ENCODE peak calls at places on chromosomes 12 and 14, in seven cellular contexts. T is brain microvascular endothelial cell; P is hepatocyte; B is A549; H is aorta; N is CD8-positive, alpha-beta memory T cell; S is adipocyte. O is an unnamed sample.

GRCh38 chr14:62189698-62190097 is 427.5 kb downstream of the SNAPC1 start:
- DNase-seq in H (no peak), T (no peak), N (no peak), S (peak), B (no peak), P (no peak), O (no peak)

GRCh38 chr12:104190151-104190550 is 25.4 kb upstream of the TXNRD1 start:
- DNase-seq in S (peak), H (no peak), P (no peak), B (no peak), T (no peak), N (no peak), O (no peak)

GRCh38 chr12:116916122-116916521 is 5.4 kb downstream of the FBXW8 start:
- DNase-seq in H (no peak), N (no peak), P (peak), S (peak), T (no peak), B (no peak), O (no peak)

GRCh38 chr12:131116437-131117117 is 162.9 kb downstream of the ADGRD1 start:
- DNase-seq in B (peak), S (peak), H (peak), N (no peak), T (no peak), P (peak), O (no peak)

GRCh38 chr14:75184447-75184846 is 8.0 kb upstream of the TMED10 start:
- DNase-seq in S (peak), N (no peak), T (no peak), B (no peak), P (no peak), H (no peak), O (no peak)

GRCh38 chr12:113065126-113066007 is 8.8 kb downstream of the DTX1 start:
- DNase-seq in T (no peak), N (no peak), H (no peak), P (peak), S (peak), B (no peak), O (no peak)

GRCh38 chr12:24911284-24911791 is 37.6 kb downstream of the BCAT1 start:
- DNase-seq in T (peak), P (peak), S (peak), N (no peak), B (no peak), H (no peak), O (no peak)

GRCh38 chr14:100914597-100915021 is 11.1 kb upstream of the RTL1 start:
- DNase-seq in S (no peak), T (no peak), P (no peak), H (no peak), B (no peak), N (no peak), O (no peak)

GRCh38 chr14:104084251-104085002 is 1.1 kb upstream of the ASPG start:
- DNase-seq in B (no peak), S (no peak), N (no peak), P (peak), H (no peak), T (no peak), O (no peak)

GRCh38 chr12:69540606-69541386 is 44.5 kb upstream of the CCT2 start:
- DNase-seq in N (no peak), S (peak), B (no peak), H (no peak), T (peak), P (no peak), O (peak)

GRCh38 chr12:51320695-51321320 is 3.2 kb downstream of the BIN2 start:
- DNase-seq in H (no peak), N (peak), P (peak), S (peak), B (no peak), T (no peak), O (no peak)

GRCh38 chr12:52254965-52255751 is 19.3 kb upstream of the KRT86 start:
- DNase-seq in S (no peak), P (no peak), T (no peak), B (no peak), N (no peak), H (no peak), O (no peak)

GRCh38 chr14:105092912-105093425 is 27.7 kb upstream of the GPR132 start:
- DNase-seq in B (peak), T (peak), P (peak), H (peak), N (peak), S (peak), O (no peak)

GRCh38 chr14:65622703-65623102 is 210.2 kb downstream of the FUT8 start:
- DNase-seq in H (no peak), B (no peak), S (no peak), T (no peak), P (no peak), N (no peak), O (no peak)

GRCh38 chr12:66803972-66804371 is 125.1 kb upstream of the GRIP1 start:
- DNase-seq in H (no peak), P (peak), S (no peak), B (no peak), N (no peak), T (no peak), O (no peak)

GRCh38 chr12:75850751-75851462 is 180.7 kb downstream of the PHLDA1 start:
- DNase-seq in B (peak), N (no peak), H (no peak), S (peak), P (peak), T (peak), O (peak)

GRCh38 chr14:65255029-65255545 is 152.8 kb upstream of the MAX start:
- DNase-seq in H (no peak), B (peak), N (no peak), S (peak), P (peak), T (peak), O (no peak)

GRCh38 chr14:67577909-67578749 is 21.9 kb downstream of the PIGH start:
- DNase-seq in B (no peak), N (no peak), P (no peak), T (no peak), S (no peak), H (no peak), O (no peak)

GRCh38 chr14:50531595-50532501 is 521 bp downstream of the MAP4K5 start:
- DNase-seq in P (peak), S (peak), H (peak), N (peak), T (peak), B (no peak), O (no peak)

GRCh38 chr12:119225454-119225853 is 46.7 kb downstream of the HSPB8 start:
- DNase-seq in T (no peak), N (no peak), H (no peak), B (no peak), S (no peak), P (no peak), O (no peak)

GRCh38 chr12:19014243-19014642 is 115.3 kb upstream of the PLEKHA5 start:
- DNase-seq in S (peak), P (no peak), H (no peak), T (no peak), B (no peak), N (no peak), O (peak)

GRCh38 chr14:79011091-79011919 is 841.1 kb downstream of the NRXN3 start:
- DNase-seq in B (peak), T (peak), H (no peak), P (peak), S (peak), N (no peak), O (peak)

GRCh38 chr14:95555053-95555452 is 20.2 kb downstream of the GLRX5 start:
- DNase-seq in P (no peak), H (no peak), S (no peak), T (no peak), N (no peak), B (no peak), O (no peak)

GRCh38 chr12:108367436-108367835 is 28.3 kb upstream of the CMKLR1 start:
- DNase-seq in N (no peak), P (no peak), T (no peak), S (peak), H (peak), B (no peak), O (peak)

GRCh38 chr14:92888896-92889295 is 34.1 kb upstream of the CHGA start:
- DNase-seq in S (no peak), N (no peak), T (no peak), H (no peak), B (no peak), P (no peak), O (no peak)

GRCh38 chr12:106058256-106059182 is 80.2 kb downstream of the NUAK1 start:
- DNase-seq in P (no peak), B (no peak), T (peak), S (peak), N (no peak), H (no peak), O (no peak)

GRCh38 chr12:48981757-48982157 is 3.6 kb downstream of the WNT1 start:
- DNase-seq in H (no peak), S (no peak), T (no peak), P (no peak), N (no peak), B (no peak), O (no peak)
- H3K4me3 ChIP-seq in H (no peak), S (no peak), T (no peak), P (no peak), N (peak), B (peak), O (no peak)

GRCh38 chr14:77642407-77642806 is 26.0 kb upstream of the SPTLC2 start:
- DNase-seq in N (no peak), H (no peak), P (no peak), B (no peak), T (no peak), S (no peak), O (no peak)

GRCh38 chr14:77638738-77639137 is 22.3 kb upstream of the SPTLC2 start:
- DNase-seq in H (no peak), T (peak), S (peak), B (no peak), N (no peak), P (peak), O (peak)

GRCh38 chr14:77641207-77641533 is 24.7 kb upstream of the SPTLC2 start:
- DNase-seq in S (no peak), T (no peak), B (no peak), P (no peak), H (no peak), N (no peak), O (no peak)

GRCh38 chr14:77645520-77646230 is 29.2 kb upstream of the SPTLC2 start:
- DNase-seq in N (no peak), P (no peak), H (no peak), B (no peak), S (no peak), T (no peak), O (no peak)

GRCh38 chr14:77641534-77642341 is 25.3 kb upstream of the SPTLC2 start:
- DNase-seq in H (peak), N (peak), T (peak), B (no peak), P (no peak), S (peak), O (no peak)
- H3K4me3 ChIP-seq in H (peak), N (peak), T (peak), B (no peak), P (no peak), S (peak), O (peak)

DNA sequence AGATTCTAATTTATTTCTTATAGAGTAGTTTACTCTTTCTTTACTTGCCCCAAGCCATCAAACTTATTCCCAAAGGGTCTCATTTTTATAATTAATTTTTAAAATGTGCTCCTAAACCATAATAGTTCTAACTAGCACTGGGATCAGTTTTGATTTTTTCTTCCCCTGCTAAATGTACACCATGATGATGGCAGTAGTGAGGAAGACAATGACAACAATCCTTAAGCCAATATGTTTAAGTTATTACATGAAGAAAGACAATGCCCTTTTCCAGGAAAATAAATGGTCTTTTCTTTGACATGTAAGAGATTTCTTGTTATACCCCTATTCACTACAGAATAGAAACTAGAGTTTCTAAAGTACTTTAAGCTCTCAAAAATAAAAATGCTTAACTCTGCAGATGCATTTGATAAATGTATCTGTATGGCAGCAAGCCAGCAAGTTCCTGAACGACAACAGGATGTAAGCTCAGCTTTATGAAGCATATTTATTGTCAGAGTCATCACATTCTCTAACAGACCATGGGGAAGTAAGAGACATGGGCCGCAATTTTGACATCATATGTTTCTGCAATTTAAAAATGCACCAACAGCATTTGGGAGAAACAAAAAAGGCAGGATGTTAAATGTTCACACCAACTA is 36.0 kb upstream of the SNX6 start:
- DNase-seq in P (peak), S (peak), H (peak), B (no peak), N (no peak), T (peak), O (peak)
- H3K4me3 ChIP-seq in P (no peak), S (no peak), H (no peak), B (no peak), N (no peak), T (no peak), O (no peak)

GRCh38 chr12:57765003-57765697 is 1.7 kb downstream of the CYP27B1 start:
- DNase-seq in T (no peak), N (peak), B (peak), P (peak), S (peak), H (peak), O (no peak)
- H3K4me3 ChIP-seq in T (peak), N (peak), B (peak), P (peak), S (peak), H (no peak), O (peak)

GRCh38 chr12:57151741-57152407 is 4.5 kb upstream of the LRP1-AS start:
- DNase-seq in B (no peak), N (no peak), T (peak), H (peak), P (no peak), S (peak), O (no peak)
- H3K4me3 ChIP-seq in B (no peak), N (no peak), T (no peak), H (no peak), P (no peak), S (peak), O (no peak)

GRCh38 chr12:2833810-2834209 is 1.0 kb downstream of the NRIP2 start:
- DNase-seq in P (no peak), S (no peak), T (no peak), N (no peak), H (no peak), B (no peak), O (no peak)
- H3K4me3 ChIP-seq in P (no peak), S (no peak), T (no peak), N (no peak), H (no peak), B (no peak), O (no peak)

GRCh38 chr12:48881652-48882324 is 16.1 kb upstream of the RND1 start:
- DNase-seq in B (no peak), P (no peak), T (no peak), N (no peak), S (peak), H (no peak), O (no peak)
- H3K4me3 ChIP-seq in B (peak), P (no peak), T (peak), N (no peak), S (peak), H (no peak), O (no peak)

GRCh38 chr14:97013878-97014277 is 216.7 kb downstream of the VRK1 start:
- DNase-seq in P (no peak), N (no peak), B (no peak), S (no peak), T (no peak), H (no peak), O (no peak)
- H3K4me3 ChIP-seq in P (no peak), N (no peak), B (no peak), S (no peak), T (no peak), H (no peak), O (no peak)